ENCODE peak calls at places on chromosomes 12 and 14, in seven cellular contexts. N, V, S, O, K, C and U are unnamed samples.

GRCh38 chr12:18753481-18754117 is 15.7 kb downstream of the CAPZA3 start:
- DNase-seq in N (no peak), V (no peak), S (no peak), O (no peak), K (peak), C (no peak), U (no peak)

GRCh38 chr12:104288635-104289258 is 14.8 kb upstream of the EID3 start:
- DNase-seq in N (peak), V (peak), S (peak), O (peak), K (peak), C (peak), U (peak)

GRCh38 chr14:55051426-55052258 is at the start of gene MAPK1IP1L:
- DNase-seq in N (peak), V (peak), S (peak), O (peak), K (peak), C (peak), U (peak)

GRCh38 chr14:101087614-101088394 is 184.3 kb upstream of the RTL1 start:
- DNase-seq in N (peak), V (peak), S (no peak), O (no peak), K (no peak), C (no peak), U (no peak)

GRCh38 chr14:60214003-60214402 is 35.0 kb upstream of the PPM1A start:
- DNase-seq in N (no peak), V (no peak), S (no peak), O (no peak), K (no peak), C (no peak), U (no peak)

GRCh38 chr12:120700863-120701262 is 9.4 kb upstream of the UNC119B start:
- DNase-seq in N (no peak), V (no peak), S (no peak), O (no peak), K (no peak), C (no peak), U (no peak)

GRCh38 chr12:115506822-115507629 is 770.5 kb downstream of the MED13L start:
- DNase-seq in N (no peak), V (no peak), S (no peak), O (no peak), K (no peak), C (no peak), U (no peak)

GRCh38 chr14:62667515-62667914 is 377.7 kb downstream of the KCNH5 start:
- DNase-seq in N (no peak), V (no peak), S (no peak), O (no peak), K (no peak), C (no peak), U (no peak)

GRCh38 chr14:38567728-38568127 is 311.8 kb upstream of the CLEC14A start:
- DNase-seq in N (no peak), V (no peak), S (no peak), O (no peak), K (no peak), C (no peak), U (no peak)

GRCh38 chr12:93918262-93918661 is 230.1 kb upstream of the PLXNC1 start:
- DNase-seq in N (no peak), V (peak), S (no peak), O (no peak), K (no peak), C (peak), U (no peak)

GRCh38 chr12:98698603-98699463 is 53.7 kb downstream of the APAF1 start:
- DNase-seq in N (peak), V (no peak), S (peak), O (no peak), K (peak), C (peak), U (no peak)

GRCh38 chr12:71872401-71872800 is 32.8 kb downstream of the TBC1D15 start:
- DNase-seq in N (no peak), V (no peak), S (no peak), O (no peak), K (no peak), C (no peak), U (no peak)

GRCh38 chr12:123966596-123966995 is 6.0 kb downstream of the CCDC92 start:
- DNase-seq in N (no peak), V (no peak), S (no peak), O (no peak), K (no peak), C (no peak), U (no peak)

GRCh38 chr12:92444763-92445162 is 258.0 kb upstream of the PLEKHG7 start:
- DNase-seq in N (no peak), V (no peak), S (no peak), O (no peak), K (no peak), C (no peak), U (no peak)

GRCh38 chr12:5166976-5167375 is 123.3 kb downstream of the KCNA5 start:
- DNase-seq in N (no peak), V (no peak), S (no peak), O (no peak), K (no peak), C (no peak), U (no peak)

GRCh38 chr12:42741771-42742510 is 152.4 kb upstream of the PRICKLE1 start:
- DNase-seq in N (no peak), V (no peak), S (no peak), O (no peak), K (no peak), C (no peak), U (no peak)

GRCh38 chr14:85482549-85482948 is 47.4 kb upstream of the FLRT2 start:
- DNase-seq in N (no peak), V (no peak), S (no peak), O (no peak), K (no peak), C (no peak), U (no peak)

GRCh38 chr14:105582639-105583038 is 56.3 kb downstream of the TMEM121 start:
- DNase-seq in N (no peak), V (peak), S (no peak), O (peak), K (peak), C (no peak), U (no peak)

GRCh38 chr12:95808146-95808545 is 17.6 kb upstream of the NTN4 start:
- DNase-seq in N (no peak), V (no peak), S (no peak), O (no peak), K (no peak), C (no peak), U (no peak)

GRCh38 chr12:57736743-57737466 is 1.6 kb downstream of the AGAP2 start:
- DNase-seq in N (no peak), V (no peak), S (no peak), O (no peak), K (peak), C (no peak), U (no peak)

GRCh38 chr12:58393152-58393551 is 451.8 kb downstream of the ATP23 start:
- DNase-seq in N (no peak), V (no peak), S (no peak), O (no peak), K (no peak), C (no peak), U (no peak)

GRCh38 chr12:118377005-118377890 is 893 bp downstream of the SUDS3 start:
- DNase-seq in N (no peak), V (no peak), S (no peak), O (no peak), K (no peak), C (no peak), U (no peak)

GRCh38 chr12:1367731-1368285 is 226.6 kb downstream of the FBXL14 start:
- DNase-seq in N (no peak), V (no peak), S (no peak), O (no peak), K (no peak), C (no peak), U (no peak)

GRCh38 chr12:53518381-53518780 is 11.1 kb upstream of the NPFF start:
- DNase-seq in N (no peak), V (no peak), S (no peak), O (no peak), K (no peak), C (no peak), U (no peak)

GRCh38 chr14:92589213-92589852 is 75.8 kb downstream of the RIN3 start:
- DNase-seq in N (no peak), V (peak), S (no peak), O (no peak), K (no peak), C (no peak), U (no peak)

GRCh38 chr12:13252024-13252423 is 55.5 kb downstream of the EMP1 start:
- DNase-seq in N (no peak), V (no peak), S (no peak), O (no peak), K (no peak), C (no peak), U (no peak)

GRCh38 chr12:54049164-54049563 is 4.5 kb upstream of the HOXC4 start:
- DNase-seq in N (no peak), V (no peak), S (no peak), O (no peak), K (no peak), C (no peak), U (no peak)

GRCh38 chr14:37600880-37601741 is 5.7 kb downstream of the TTC6 start:
- DNase-seq in N (no peak), V (no peak), S (no peak), O (no peak), K (no peak), C (no peak), U (no peak)

GRCh38 chr12:117685115-117685926 is 283.5 kb downstream of the KSR2 start:
- DNase-seq in N (no peak), V (no peak), S (peak), O (no peak), K (no peak), C (peak), U (no peak)

GRCh38 chr14:105388110-105388951 is 10.0 kb upstream of the TEX22 start:
- DNase-seq in N (no peak), V (no peak), S (no peak), O (no peak), K (peak), C (no peak), U (no peak)

GRCh38 chr12:125129592-125130255 is 64.5 kb downstream of the AACS start:
- DNase-seq in N (no peak), V (no peak), S (no peak), O (no peak), K (no peak), C (no peak), U (no peak)

GRCh38 chr12:107593713-107594381 is 91.8 kb upstream of the PWP1 start:
- DNase-seq in N (no peak), V (no peak), S (peak), O (no peak), K (no peak), C (no peak), U (no peak)

GRCh38 chr12:100504820-100505219 is 31.2 kb downstream of the NR1H4 start:
- DNase-seq in N (no peak), V (no peak), S (no peak), O (no peak), K (peak), C (no peak), U (no peak)

GRCh38 chr14:69483765-69484443 is 624 bp upstream of the PLEKHD1 start:
- DNase-seq in N (no peak), V (no peak), S (no peak), O (no peak), K (no peak), C (peak), U (peak)

GRCh38 chr12:121536929-121537813 is 43.7 kb downstream of the KDM2B start:
- DNase-seq in N (peak), V (peak), S (peak), O (peak), K (peak), C (peak), U (peak)

GRCh38 chr14:72714871-72715214 is 179.1 kb downstream of the DPF3 start:
- DNase-seq in N (no peak), V (no peak), S (no peak), O (no peak), K (no peak), C (no peak), U (no peak)

GRCh38 chr14:102523200-102524025 is 13.8 kb upstream of the ANKRD9 start:
- DNase-seq in N (no peak), V (peak), S (no peak), O (no peak), K (peak), C (no peak), U (no peak)
- TF ChIP-seq CTCF in N (no peak), V (no peak), S (no peak), O (no peak), K (no peak), C (no peak), U (no peak)

DNA sequence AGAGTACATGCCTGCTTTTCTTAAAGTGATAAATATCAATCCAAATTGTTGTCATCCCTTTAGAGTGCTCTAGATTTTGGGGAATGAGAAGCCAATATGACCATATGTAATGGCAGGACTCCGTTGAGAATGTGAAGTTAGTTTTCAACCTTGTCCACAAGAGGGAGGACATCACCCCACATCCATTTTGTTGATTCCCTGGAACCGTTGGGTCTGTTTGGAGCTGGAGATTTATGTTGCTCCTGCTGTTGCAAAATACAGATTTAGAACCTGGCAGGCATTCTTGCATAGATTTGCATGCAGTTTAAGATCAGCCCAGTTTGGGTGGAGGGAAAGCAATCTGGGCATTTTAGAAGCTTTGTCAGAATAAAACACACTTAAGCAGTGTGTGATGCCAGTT is 620.1 kb downstream of the NRXN3 start:
- DNase-seq in N (no peak), V (no peak), S (no peak), O (no peak), K (no peak), C (no peak), U (no peak)
- TF ChIP-seq CTCF in N (no peak), V (no peak), S (no peak), O (no peak), K (no peak), C (no peak), U (peak)

GRCh38 chr12:113818833-113819232 is 147.3 kb downstream of the RBM19 start:
- DNase-seq in N (no peak), V (no peak), S (peak), O (no peak), K (no peak), C (no peak), U (peak)
- TF ChIP-seq CTCF in N (no peak), V (no peak), S (peak), O (no peak), K (peak), C (no peak), U (peak)

DNA sequence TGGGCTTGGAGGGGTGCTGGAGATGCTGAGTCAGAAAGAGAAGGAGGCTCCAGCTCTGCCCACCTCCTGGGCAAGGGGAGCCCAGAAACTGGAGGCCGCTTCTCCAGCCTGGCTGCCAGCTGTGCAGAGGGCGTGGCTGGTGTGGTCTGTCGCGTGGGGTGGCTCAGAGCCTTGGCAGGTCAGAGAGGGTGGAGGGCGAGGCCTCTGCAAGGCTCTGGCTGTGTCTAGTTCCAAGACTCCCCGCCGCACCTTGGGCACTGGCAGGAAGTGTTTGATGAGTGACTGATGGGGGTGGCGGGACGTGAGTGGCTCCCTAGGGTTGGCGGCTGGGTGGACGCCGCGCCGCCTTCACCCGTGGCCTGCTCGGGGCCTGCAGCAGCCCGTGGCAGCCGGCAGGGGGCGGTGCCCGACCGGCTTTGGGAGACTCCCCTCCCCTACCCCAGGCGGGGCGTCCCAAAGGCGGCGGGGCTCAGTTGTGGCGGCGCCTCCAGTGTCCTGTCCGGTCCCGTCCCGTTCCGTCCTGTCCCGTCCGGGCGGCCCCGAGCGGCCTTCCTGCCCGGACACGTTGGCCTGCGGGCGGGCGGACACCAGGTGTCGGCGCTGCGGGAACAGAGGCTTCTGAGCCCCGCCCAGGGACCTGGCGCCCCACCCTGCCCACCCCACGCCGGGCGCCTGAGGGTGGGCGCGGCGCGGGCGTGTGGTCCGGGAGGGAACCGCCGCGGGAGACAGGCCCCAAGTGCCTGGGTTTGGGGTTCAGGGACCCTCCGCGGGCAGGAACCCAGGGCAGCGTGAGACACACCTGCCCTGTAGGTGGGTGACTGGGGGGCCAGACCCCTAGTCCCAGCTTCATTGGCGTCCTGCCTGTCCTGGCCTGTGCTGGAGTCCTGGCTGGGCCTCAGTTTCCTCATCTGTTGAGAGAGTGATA is 39.7 kb downstream of the KRT80 start:
- DNase-seq in N (peak), V (peak), S (peak), O (no peak), K (peak), C (peak), U (peak)
- TF ChIP-seq CTCF in N (peak), V (peak), S (peak), O (peak), K (peak), C (peak), U (peak)

GRCh38 chr14:64221604-64222003 is 72.6 kb downstream of the ESR2 start:
- DNase-seq in N (no peak), V (no peak), S (no peak), O (no peak), K (no peak), C (no peak), U (no peak)
- TF ChIP-seq CTCF in N (no peak), V (no peak), S (no peak), O (no peak), K (no peak), C (no peak), U (no peak)